ENCODE peak calls at places on chromosome 13, in six cellular contexts. One of them, this sample, is unnamed.

GRCh38 chr13:79194272-79194671 is 211.8 kb downstream of the RBM26 start:
- DNase-seq in K562: no peak
- DNase-seq in SK-N-SH: no peak
- DNase-seq in stomach: no peak
- DNase-seq in GM12878: peak; percentile 92
- DNase-seq in transverse colon: peak; percentile 8
- DNase-seq in this sample: no peak

GRCh38 chr13:67048084-67048792 is 181.9 kb downstream of the PCDH9 start:
- DNase-seq in stomach: no peak
- DNase-seq in GM12878: no peak
- DNase-seq in transverse colon: no peak
- DNase-seq in K562: peak; percentile 13
- DNase-seq in SK-N-SH: no peak
- DNase-seq in this sample: no peak

GRCh38 chr13:27055501-27055900 is 116.1 kb downstream of the USP12 start:
- DNase-seq in SK-N-SH: no peak
- DNase-seq in transverse colon: no peak
- DNase-seq in K562: no peak
- DNase-seq in stomach: no peak
- DNase-seq in GM12878: no peak
- DNase-seq in this sample: no peak

GRCh38 chr13:51331354-51331861 is 8.1 kb upstream of the SERPINE3 start:
- DNase-seq in GM12878: peak; percentile 26
- DNase-seq in K562: no peak
- DNase-seq in SK-N-SH: no peak
- DNase-seq in transverse colon: no peak
- DNase-seq in stomach: no peak
- DNase-seq in this sample: no peak

GRCh38 chr13:112759053-112759452 is 69.2 kb downstream of the ATP11A start:
- DNase-seq in K562: no peak
- DNase-seq in stomach: no peak
- DNase-seq in GM12878: no peak
- DNase-seq in transverse colon: no peak
- DNase-seq in SK-N-SH: no peak
- DNase-seq in this sample: no peak

GRCh38 chr13:99269627-99270252 is 11.6 kb upstream of the GPR18 start:
- DNase-seq in SK-N-SH: peak; percentile 17
- DNase-seq in K562: no peak
- DNase-seq in GM12878: no peak
- DNase-seq in stomach: no peak
- DNase-seq in transverse colon: no peak
- DNase-seq in this sample: no peak

GRCh38 chr13:105774739-105775460 is 760.6 kb downstream of the EFNB2 start:
- DNase-seq in transverse colon: no peak
- DNase-seq in SK-N-SH: no peak
- DNase-seq in GM12878: no peak
- DNase-seq in K562: no peak
- DNase-seq in stomach: no peak
- DNase-seq in this sample: no peak

GRCh38 chr13:101523732-101524131 is 71.3 kb downstream of the ITGBL1 start:
- DNase-seq in SK-N-SH: no peak
- DNase-seq in K562: no peak
- DNase-seq in stomach: no peak
- DNase-seq in GM12878: no peak
- DNase-seq in transverse colon: no peak
- DNase-seq in this sample: peak; percentile 67

GRCh38 chr13:111388851-111389500 is 68.5 kb downstream of the TEX29 start:
- DNase-seq in K562: no peak
- DNase-seq in stomach: peak; percentile 23
- DNase-seq in SK-N-SH: no peak
- DNase-seq in transverse colon: no peak
- DNase-seq in GM12878: no peak
- DNase-seq in this sample: peak; percentile 54

GRCh38 chr13:92745233-92745632 is 481.4 kb upstream of the GPC6 start:
- DNase-seq in GM12878: no peak
- DNase-seq in K562: no peak
- DNase-seq in SK-N-SH: no peak
- DNase-seq in transverse colon: no peak
- DNase-seq in stomach: no peak
- DNase-seq in this sample: no peak

GRCh38 chr13:99806671-99807070 is 164.9 kb downstream of the ZIC5 start:
- DNase-seq in stomach: no peak
- DNase-seq in K562: no peak
- DNase-seq in transverse colon: no peak
- DNase-seq in GM12878: no peak
- DNase-seq in SK-N-SH: peak; percentile 63
- DNase-seq in this sample: no peak

GRCh38 chr13:109344552-109345157 is 441.7 kb downstream of the IRS2 start:
- DNase-seq in GM12878: no peak
- DNase-seq in SK-N-SH: peak; percentile 37
- DNase-seq in K562: no peak
- DNase-seq in transverse colon: no peak
- DNase-seq in stomach: no peak
- DNase-seq in this sample: no peak

GRCh38 chr13:44989941-44990340 is 603 bp downstream of the GPALPP1 start:
- DNase-seq in SK-N-SH: peak; percentile 22
- DNase-seq in transverse colon: no peak
- DNase-seq in stomach: no peak
- DNase-seq in K562: no peak
- DNase-seq in GM12878: no peak
- DNase-seq in this sample: no peak

GRCh38 chr13:107301724-107302374 is 733.9 kb upstream of the ARGLU1 start:
- DNase-seq in K562: no peak
- DNase-seq in SK-N-SH: no peak
- DNase-seq in GM12878: no peak
- DNase-seq in transverse colon: no peak
- DNase-seq in stomach: no peak
- DNase-seq in this sample: no peak

GRCh38 chr13:59301166-59301551 is 862.6 kb downstream of the DIAPH3 start:
- DNase-seq in stomach: no peak
- DNase-seq in GM12878: no peak
- DNase-seq in K562: no peak
- DNase-seq in SK-N-SH: no peak
- DNase-seq in transverse colon: no peak
- DNase-seq in this sample: no peak

GRCh38 chr13:107421028-107421427 is 794.3 kb downstream of the LIG4 start:
- DNase-seq in transverse colon: no peak
- DNase-seq in stomach: no peak
- DNase-seq in K562: no peak
- DNase-seq in SK-N-SH: no peak
- DNase-seq in GM12878: no peak
- DNase-seq in this sample: no peak

GRCh38 chr13:21529102-21529893 is 70.2 kb upstream of the ZDHHC20 start:
- DNase-seq in stomach: no peak
- DNase-seq in K562: no peak
- DNase-seq in SK-N-SH: no peak
- DNase-seq in transverse colon: no peak
- DNase-seq in GM12878: no peak
- DNase-seq in this sample: no peak

DNA sequence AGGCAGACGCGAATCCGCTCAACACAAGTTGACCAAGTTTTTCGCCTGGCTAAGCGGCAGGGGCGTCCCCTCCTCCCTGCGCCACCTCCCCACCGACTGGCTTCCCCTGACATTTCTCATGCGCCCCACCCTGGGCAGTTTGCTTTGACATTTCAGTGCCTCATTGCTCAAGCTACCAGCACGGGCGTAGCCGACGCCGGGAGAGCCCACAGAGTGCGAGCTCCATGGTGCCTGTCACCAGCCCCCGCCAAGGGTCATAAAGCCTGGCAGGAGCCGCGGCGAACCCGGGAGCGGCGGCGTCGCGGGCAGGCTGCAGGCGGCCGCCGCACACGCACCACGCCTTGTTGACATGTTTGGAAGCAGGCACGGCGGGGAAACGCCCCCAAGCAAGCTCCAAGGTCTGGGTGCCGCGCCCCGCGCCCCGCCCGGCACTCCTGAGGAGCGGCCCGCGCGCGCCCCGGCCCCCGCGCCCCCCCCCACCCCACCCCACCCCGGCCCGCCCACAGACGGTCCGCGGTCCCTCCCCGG is 640 bp downstream of the FBXL3 start:
- DNase-seq in transverse colon: peak; percentile 94
- DNase-seq in SK-N-SH: peak; percentile 83
- DNase-seq in GM12878: peak; percentile 42
- DNase-seq in stomach: peak; percentile 89
- DNase-seq in K562: peak; percentile 81
- DNase-seq in this sample: peak; percentile 95
- TF ChIP-seq POLR2AphosphoS5 in transverse colon: peak; percentile 74
- TF ChIP-seq POLR2AphosphoS5 in SK-N-SH: no peak
- TF ChIP-seq POLR2AphosphoS5 in GM12878: peak; percentile 45
- TF ChIP-seq POLR2AphosphoS5 in stomach: no peak
- TF ChIP-seq POLR2AphosphoS5 in K562: no peak
- TF ChIP-seq POLR2AphosphoS5 in this sample: peak; percentile 87

DNA sequence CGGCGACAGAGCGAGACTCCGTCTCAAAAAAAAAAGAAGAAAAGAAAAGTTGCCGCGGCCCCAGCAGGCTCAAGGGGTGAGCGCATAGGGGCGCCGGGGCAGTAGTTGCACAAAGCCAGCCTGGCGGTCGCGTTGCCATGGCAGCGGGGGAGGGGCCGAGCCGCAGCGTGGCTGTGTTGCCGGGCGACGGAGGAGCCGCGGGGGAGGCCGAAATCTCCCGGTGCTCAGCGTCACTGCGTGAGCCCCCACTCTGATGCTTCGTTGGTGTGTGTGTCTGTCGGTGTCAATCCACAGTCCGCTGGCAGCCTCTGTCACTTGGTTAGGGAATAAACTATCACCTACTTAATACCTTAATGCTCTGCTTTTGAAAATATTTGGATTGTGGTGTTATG is 82.9 kb upstream of the C1QTNF9B start:
- DNase-seq in transverse colon: peak; percentile 81
- DNase-seq in SK-N-SH: peak; percentile 89
- DNase-seq in K562: peak; percentile 58
- DNase-seq in GM12878: no peak
- DNase-seq in stomach: peak; percentile 83
- DNase-seq in this sample: peak; percentile 88
- TF ChIP-seq EP300 in transverse colon: no peak
- TF ChIP-seq EP300 in SK-N-SH: no peak
- TF ChIP-seq EP300 in K562: no peak
- TF ChIP-seq EP300 in GM12878: peak; percentile 13
- TF ChIP-seq EP300 in stomach: no peak
- TF ChIP-seq EP300 in this sample: no peak

GRCh38 chr13:32790731-32791130 is 204.5 kb downstream of the PDS5B start:
- DNase-seq in K562: peak; percentile 7
- DNase-seq in transverse colon: no peak
- DNase-seq in GM12878: no peak
- DNase-seq in stomach: no peak
- DNase-seq in SK-N-SH: no peak
- DNase-seq in this sample: no peak
- TF ChIP-seq POLR2AphosphoS5 in K562: no peak
- TF ChIP-seq POLR2AphosphoS5 in transverse colon: no peak
- TF ChIP-seq POLR2AphosphoS5 in GM12878: no peak
- TF ChIP-seq POLR2AphosphoS5 in stomach: no peak
- TF ChIP-seq POLR2AphosphoS5 in SK-N-SH: no peak
- TF ChIP-seq POLR2AphosphoS5 in this sample: no peak

GRCh38 chr13:73272831-73273230 is 214.0 kb downstream of the KLF5 start:
- DNase-seq in transverse colon: no peak
- DNase-seq in stomach: no peak
- DNase-seq in SK-N-SH: no peak
- DNase-seq in GM12878: no peak
- DNase-seq in K562: no peak
- DNase-seq in this sample: no peak

GRCh38 chr13:73273276-73273675 is 214.5 kb downstream of the KLF5 start:
- DNase-seq in stomach: no peak
- DNase-seq in GM12878: no peak
- DNase-seq in transverse colon: no peak
- DNase-seq in SK-N-SH: no peak
- DNase-seq in K562: no peak
- DNase-seq in this sample: no peak

GRCh38 chr13:73274147-73274546 is 215.3 kb downstream of the KLF5 start:
- DNase-seq in SK-N-SH: no peak
- DNase-seq in stomach: no peak
- DNase-seq in transverse colon: no peak
- DNase-seq in K562: no peak
- DNase-seq in GM12878: no peak
- DNase-seq in this sample: no peak

GRCh38 chr13:73275163-73275562 is 216.4 kb downstream of the KLF5 start:
- DNase-seq in SK-N-SH: no peak
- DNase-seq in stomach: no peak
- DNase-seq in GM12878: no peak
- DNase-seq in transverse colon: no peak
- DNase-seq in K562: no peak
- DNase-seq in this sample: no peak

DNA sequence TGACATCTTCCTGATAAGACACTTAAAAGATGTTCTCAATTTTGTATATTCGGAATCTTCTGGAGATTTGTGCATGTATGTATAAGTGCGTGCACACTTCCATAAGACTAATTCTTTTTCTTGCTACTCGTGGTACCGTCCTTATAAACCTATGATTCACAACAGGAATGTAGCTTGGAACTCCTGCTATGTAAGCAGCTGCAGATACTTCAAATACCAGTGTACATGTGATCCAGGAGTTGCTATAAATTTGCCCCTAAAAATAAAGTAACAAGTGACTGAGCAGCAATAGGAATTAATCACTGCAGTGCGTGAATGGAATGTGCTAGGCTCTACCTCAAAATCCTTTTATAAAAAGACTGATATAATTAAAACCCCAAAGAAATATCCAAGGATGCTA is 214.9 kb downstream of the KLF5 start:
- DNase-seq in GM12878: no peak
- DNase-seq in stomach: no peak
- DNase-seq in SK-N-SH: no peak
- DNase-seq in K562: no peak
- DNase-seq in transverse colon: no peak
- DNase-seq in this sample: no peak
- TF ChIP-seq EP300 in GM12878: no peak
- TF ChIP-seq EP300 in stomach: no peak
- TF ChIP-seq EP300 in SK-N-SH: no peak
- TF ChIP-seq EP300 in K562: no peak
- TF ChIP-seq EP300 in transverse colon: no peak
- TF ChIP-seq EP300 in this sample: peak; percentile 30

DNA sequence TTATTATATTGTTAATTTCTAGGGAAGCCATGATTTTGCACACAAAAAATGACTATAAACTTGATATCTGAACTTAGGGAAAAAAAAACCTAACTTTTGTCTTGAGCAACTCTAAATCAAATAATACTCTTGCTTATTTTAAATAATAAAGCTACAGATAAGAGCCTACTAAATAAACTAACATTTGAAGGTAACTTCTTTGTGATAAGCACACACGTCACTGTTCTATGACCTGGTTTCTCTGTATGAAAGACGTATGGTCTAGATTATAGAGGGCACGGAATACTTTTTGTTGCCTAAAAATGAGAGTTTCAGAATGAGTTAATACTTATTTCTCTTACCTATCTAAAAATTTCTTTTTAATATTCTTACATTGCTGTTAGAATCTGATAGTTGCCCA is 603.2 kb downstream of the DCT start:
- DNase-seq in K562: no peak
- DNase-seq in SK-N-SH: no peak
- DNase-seq in transverse colon: no peak
- DNase-seq in stomach: no peak
- DNase-seq in GM12878: no peak
- DNase-seq in this sample: no peak
- TF ChIP-seq POLR2AphosphoS5 in K562: no peak
- TF ChIP-seq POLR2AphosphoS5 in SK-N-SH: no peak
- TF ChIP-seq POLR2AphosphoS5 in transverse colon: no peak
- TF ChIP-seq POLR2AphosphoS5 in stomach: no peak
- TF ChIP-seq POLR2AphosphoS5 in GM12878: no peak
- TF ChIP-seq POLR2AphosphoS5 in this sample: no peak

GRCh38 chr13:114071991-114072390 is 60.4 kb downstream of the RASA3 start:
- DNase-seq in GM12878: no peak
- DNase-seq in SK-N-SH: no peak
- DNase-seq in transverse colon: no peak
- DNase-seq in K562: no peak
- DNase-seq in stomach: no peak
- DNase-seq in this sample: peak; percentile 41
- TF ChIP-seq EP300 in GM12878: no peak
- TF ChIP-seq EP300 in SK-N-SH: no peak
- TF ChIP-seq EP300 in transverse colon: no peak
- TF ChIP-seq EP300 in K562: no peak
- TF ChIP-seq EP300 in stomach: no peak
- TF ChIP-seq EP300 in this sample: no peak